ENCODE peak calls at places on chromosomes 7 and 10, in six cellular contexts. T is H1, C is SK-N-SH, Q is HCT116, U is GM12878, I is K562. D is an unnamed sample.

GRCh38 chr10:86533328-86533727 is 11.7 kb upstream of the WAPL start:
- DNase-seq in C (no peak), Q (no peak), T (no peak), I (no peak), U (no peak), D (no peak)

GRCh38 chr7:40698214-40698920 is 563.6 kb downstream of the SUGCT start:
- DNase-seq in Q (no peak), C (no peak), T (no peak), U (no peak), I (no peak), D (no peak)

GRCh38 chr7:74542558-74543117 is 88.9 kb downstream of the GTF2IRD1 start:
- DNase-seq in C (peak), Q (no peak), U (no peak), I (no peak), T (no peak), D (no peak)

GRCh38 chr7:149125189-149125863 is 798 bp downstream of the ZNF425 start:
- DNase-seq in U (no peak), Q (no peak), C (no peak), I (no peak), T (no peak), D (no peak)

GRCh38 chr7:101179117-101179779 is 845 bp downstream of the NAT16 start:
- DNase-seq in T (no peak), I (no peak), C (peak), Q (no peak), U (no peak), D (no peak)

GRCh38 chr10:101226888-101227736 is 2.2 kb downstream of the LBX1 start:
- DNase-seq in T (no peak), I (no peak), C (peak), Q (no peak), U (no peak), D (no peak)

GRCh38 chr7:84194484-84195260 is at the start of gene SEMA3A:
- DNase-seq in Q (peak), T (no peak), C (peak), I (no peak), U (no peak), D (peak)

GRCh38 chr10:103934308-103934707 is 16.3 kb upstream of the STN1 start:
- DNase-seq in U (no peak), Q (no peak), C (no peak), I (no peak), T (no peak), D (no peak)

GRCh38 chr7:101125989-101126650 is 784 bp upstream of the SERPINE1 start:
- DNase-seq in I (peak), T (no peak), C (no peak), U (peak), Q (no peak), D (no peak)

GRCh38 chr10:51852297-51852696 is 152.9 kb upstream of the CSTF2T start:
- DNase-seq in Q (no peak), I (no peak), T (no peak), U (no peak), C (no peak), D (no peak)

GRCh38 chr10:59265140-59265539 is 88.7 kb downstream of the PHYHIPL start:
- DNase-seq in C (no peak), I (peak), Q (no peak), U (no peak), T (no peak), D (no peak)

GRCh38 chr10:79247373-79248137 is 99.7 kb upstream of the PPIF start:
- DNase-seq in I (no peak), T (no peak), C (no peak), Q (no peak), U (no peak), D (no peak)

GRCh38 chr10:107930037-107930436 is 765.5 kb upstream of the SORCS1 start:
- DNase-seq in I (no peak), T (no peak), U (no peak), C (no peak), Q (no peak), D (no peak)

GRCh38 chr7:139358541-139359365 is 941 bp upstream of the LUC7L2 start:
- DNase-seq in U (no peak), T (no peak), C (peak), Q (peak), I (peak), D (no peak)

GRCh38 chr10:30581779-30582380 is 47.7 kb downstream of the LYZL2 start:
- DNase-seq in U (no peak), C (peak), I (peak), T (no peak), Q (peak), D (peak)
- TF ChIP-seq JUND in U (no peak), C (no peak), I (no peak), T (no peak), Q (no peak), D (no peak)

GRCh38 chr10:24824536-24824935 is 100.8 kb upstream of the ARHGAP21 start:
- DNase-seq in T (no peak), C (no peak), Q (no peak), I (no peak), U (no peak), D (no peak)

GRCh38 chr10:24820616-24821015 is 96.9 kb upstream of the ARHGAP21 start:
- DNase-seq in C (no peak), U (no peak), I (no peak), Q (no peak), T (no peak), D (peak)

GRCh38 chr10:24824124-24824523 is 100.4 kb upstream of the ARHGAP21 start:
- DNase-seq in C (no peak), T (no peak), U (no peak), Q (no peak), I (no peak), D (no peak)

GRCh38 chr10:24822557-24822956 is 98.9 kb upstream of the ARHGAP21 start:
- DNase-seq in C (no peak), Q (no peak), U (peak), I (no peak), T (no peak), D (no peak)

GRCh38 chr10:24821986-24822385 is 98.3 kb upstream of the ARHGAP21 start:
- DNase-seq in C (no peak), Q (peak), I (no peak), T (no peak), U (no peak), D (no peak)
- TF ChIP-seq JUND in C (no peak), Q (peak), I (peak), T (no peak), U (no peak), D (no peak)

GRCh38 chr10:54681136-54681535 is 119.9 kb downstream of the PCDH15 start:
- DNase-seq in Q (no peak), C (no peak), I (no peak), U (no peak), T (no peak), D (no peak)
- TF ChIP-seq JUND in Q (no peak), C (no peak), I (no peak), U (no peak), T (no peak), D (no peak)

GRCh38 chr10:5254488-5254887 is 57.9 kb downstream of the AKR1C4 start:
- DNase-seq in Q (no peak), U (no peak), C (no peak), T (no peak), I (no peak), D (no peak)

GRCh38 chr10:5252177-5253037 is 55.8 kb downstream of the AKR1C4 start:
- DNase-seq in T (no peak), Q (no peak), C (no peak), I (no peak), U (no peak), D (no peak)
- TF ChIP-seq JUND in T (no peak), Q (no peak), C (no peak), I (no peak), U (no peak), D (no peak)

GRCh38 chr10:25547391-25547790 is 372.6 kb downstream of the GPR158 start:
- DNase-seq in Q (no peak), T (no peak), C (no peak), I (no peak), U (no peak), D (no peak)
- TF ChIP-seq JUND in Q (no peak), T (peak), C (no peak), I (peak), U (no peak), D (no peak)

DNA sequence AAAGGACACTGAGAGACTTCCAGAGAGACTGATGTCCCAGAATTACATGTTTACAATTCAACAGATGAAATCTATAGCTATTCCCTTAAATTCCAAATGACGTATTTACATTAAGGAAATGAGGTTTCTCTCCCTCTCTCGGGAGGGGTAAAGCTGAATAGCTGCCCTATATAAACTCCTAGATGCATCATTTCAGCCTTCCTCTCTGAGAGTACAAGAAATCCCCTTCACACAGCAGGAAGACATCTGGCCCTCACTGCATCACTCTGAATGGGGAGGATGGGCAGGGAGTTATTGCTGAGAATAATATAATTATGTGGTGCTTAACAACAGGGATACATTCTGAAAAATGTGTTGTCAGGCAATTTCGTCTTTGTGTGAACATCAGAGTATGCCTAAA is 11.0 kb downstream of the POT1 start:
- DNase-seq in Q (no peak), C (no peak), I (no peak), T (no peak), U (no peak), D (no peak)
- TF ChIP-seq JUND in Q (no peak), C (no peak), I (no peak), T (no peak), U (no peak), D (no peak)